ENCODE peak calls at places on chromosome 4, in six cellular contexts. One of them, this sample, is unnamed.

GRCh38 chr4:174154455-174154854 is 129.0 kb downstream of the FBXO8 start:
- DNase-seq in neuronal stem cell: no peak
- DNase-seq in IMR-90: peak; percentile 76
- DNase-seq in stomach: no peak
- DNase-seq in AG04450: peak; percentile 13
- DNase-seq in ovary: peak; percentile 24
- DNase-seq in this sample: no peak

GRCh38 chr4:25536577-25537325 is 118.9 kb upstream of the SLC34A2 start:
- DNase-seq in neuronal stem cell: no peak
- DNase-seq in IMR-90: no peak
- DNase-seq in stomach: no peak
- DNase-seq in AG04450: no peak
- DNase-seq in ovary: no peak
- DNase-seq in this sample: no peak

GRCh38 chr4:98421106-98421505 is 159.9 kb downstream of the RAP1GDS1 start:
- DNase-seq in neuronal stem cell: no peak
- DNase-seq in IMR-90: peak; percentile 77
- DNase-seq in stomach: no peak
- DNase-seq in AG04450: no peak
- DNase-seq in ovary: no peak
- DNase-seq in this sample: no peak

GRCh38 chr4:3294401-3295241 is 1.8 kb downstream of the RGS12 start:
- DNase-seq in neuronal stem cell: no peak
- DNase-seq in IMR-90: no peak
- DNase-seq in stomach: peak; percentile 25
- DNase-seq in AG04450: no peak
- DNase-seq in ovary: no peak
- DNase-seq in this sample: no peak

GRCh38 chr4:11904117-11904535 is 475.4 kb upstream of the HS3ST1 start:
- DNase-seq in neuronal stem cell: no peak
- DNase-seq in IMR-90: no peak
- DNase-seq in stomach: peak; percentile 76
- DNase-seq in AG04450: no peak
- DNase-seq in ovary: peak; percentile 37
- DNase-seq in this sample: peak; percentile 79

GRCh38 chr4:29289118-29289517 is 1431.1 kb upstream of the PCDH7 start:
- DNase-seq in neuronal stem cell: no peak
- DNase-seq in IMR-90: no peak
- DNase-seq in stomach: no peak
- DNase-seq in AG04450: no peak
- DNase-seq in ovary: no peak
- DNase-seq in this sample: no peak

GRCh38 chr4:187215438-187215837 is 491.8 kb upstream of the FAT1 start:
- DNase-seq in neuronal stem cell: no peak
- DNase-seq in IMR-90: no peak
- DNase-seq in stomach: no peak
- DNase-seq in AG04450: no peak
- DNase-seq in ovary: no peak
- DNase-seq in this sample: no peak

GRCh38 chr4:123821861-123822260 is 425.3 kb downstream of the SPRY1 start:
- DNase-seq in neuronal stem cell: no peak
- DNase-seq in IMR-90: peak; percentile 48
- DNase-seq in stomach: no peak
- DNase-seq in AG04450: no peak
- DNase-seq in ovary: no peak
- DNase-seq in this sample: no peak

GRCh38 chr4:110211007-110211769 is 12.8 kb upstream of the ELOVL6 start:
- DNase-seq in neuronal stem cell: no peak
- DNase-seq in IMR-90: peak; percentile 63
- DNase-seq in stomach: no peak
- DNase-seq in AG04450: no peak
- DNase-seq in ovary: no peak
- DNase-seq in this sample: no peak

GRCh38 chr4:176653406-176654220 is 139.1 kb downstream of the VEGFC start:
- DNase-seq in neuronal stem cell: no peak
- DNase-seq in IMR-90: peak; percentile 31
- DNase-seq in stomach: no peak
- DNase-seq in AG04450: no peak
- DNase-seq in ovary: no peak
- DNase-seq in this sample: no peak

GRCh38 chr4:2132438-2132837 is 73.3 kb downstream of the NAT8L start:
- DNase-seq in neuronal stem cell: no peak
- DNase-seq in IMR-90: no peak
- DNase-seq in stomach: no peak
- DNase-seq in AG04450: no peak
- DNase-seq in ovary: no peak
- DNase-seq in this sample: no peak

GRCh38 chr4:177558995-177559394 is 116.8 kb upstream of the AGA start:
- DNase-seq in neuronal stem cell: no peak
- DNase-seq in IMR-90: no peak
- DNase-seq in stomach: no peak
- DNase-seq in AG04450: no peak
- DNase-seq in ovary: no peak
- DNase-seq in this sample: no peak

GRCh38 chr4:41178372-41179085 is 35.8 kb downstream of the APBB2 start:
- DNase-seq in neuronal stem cell: no peak
- DNase-seq in IMR-90: peak; percentile 93
- DNase-seq in stomach: no peak
- DNase-seq in AG04450: no peak
- DNase-seq in ovary: no peak
- DNase-seq in this sample: no peak

GRCh38 chr4:119080721-119081541 is 54.7 kb upstream of the MYOZ2 start:
- DNase-seq in neuronal stem cell: no peak
- DNase-seq in IMR-90: no peak
- DNase-seq in stomach: no peak
- DNase-seq in AG04450: no peak
- DNase-seq in ovary: no peak
- DNase-seq in this sample: no peak

GRCh38 chr4:179307297-179308136 is 1865.3 kb upstream of the AGA start:
- DNase-seq in neuronal stem cell: peak; percentile 33
- DNase-seq in IMR-90: peak; percentile 23
- DNase-seq in stomach: no peak
- DNase-seq in AG04450: peak; percentile 13
- DNase-seq in ovary: no peak
- DNase-seq in this sample: no peak

GRCh38 chr4:60865238-60865637 is 334.9 kb upstream of the ADGRL3 start:
- DNase-seq in neuronal stem cell: no peak
- DNase-seq in IMR-90: no peak
- DNase-seq in stomach: no peak
- DNase-seq in AG04450: no peak
- DNase-seq in ovary: no peak
- DNase-seq in this sample: no peak

GRCh38 chr4:182144621-182145359 is 98.4 kb upstream of the TENM3 start:
- DNase-seq in neuronal stem cell: peak; percentile 36
- DNase-seq in IMR-90: peak; percentile 22
- DNase-seq in stomach: no peak
- DNase-seq in AG04450: no peak
- DNase-seq in ovary: no peak
- DNase-seq in this sample: no peak

GRCh38 chr4:93317571-93317970 is 511.0 kb upstream of the ATOH1 start:
- DNase-seq in neuronal stem cell: no peak
- DNase-seq in IMR-90: no peak
- DNase-seq in stomach: no peak
- DNase-seq in AG04450: no peak
- DNase-seq in ovary: no peak
- DNase-seq in this sample: no peak

GRCh38 chr4:138851626-138852443 is 163.7 kb upstream of the NOCT start:
- DNase-seq in neuronal stem cell: no peak
- DNase-seq in IMR-90: peak; percentile 8
- DNase-seq in stomach: no peak
- DNase-seq in AG04450: no peak
- DNase-seq in ovary: no peak
- DNase-seq in this sample: no peak

GRCh38 chr4:138981930-138982390 is 33.6 kb upstream of the NOCT start:
- DNase-seq in neuronal stem cell: no peak
- DNase-seq in IMR-90: peak; percentile 74
- DNase-seq in stomach: no peak
- DNase-seq in AG04450: peak; percentile 13
- DNase-seq in ovary: peak; percentile 55
- DNase-seq in this sample: peak; percentile 32

GRCh38 chr4:71259305-71259704 is 79.5 kb upstream of the SLC4A4 start:
- DNase-seq in neuronal stem cell: no peak
- DNase-seq in IMR-90: no peak
- DNase-seq in stomach: no peak
- DNase-seq in AG04450: no peak
- DNase-seq in ovary: no peak
- DNase-seq in this sample: peak; percentile 56

GRCh38 chr4:52883183-52883621 is 21.1 kb downstream of the RASL11B start:
- DNase-seq in neuronal stem cell: no peak
- DNase-seq in IMR-90: no peak
- DNase-seq in stomach: no peak
- DNase-seq in AG04450: no peak
- DNase-seq in ovary: no peak
- DNase-seq in this sample: no peak

GRCh38 chr4:98564847-98565246 is 93.6 kb downstream of the TSPAN5 start:
- DNase-seq in neuronal stem cell: no peak
- DNase-seq in IMR-90: no peak
- DNase-seq in stomach: no peak
- DNase-seq in AG04450: no peak
- DNase-seq in ovary: no peak
- DNase-seq in this sample: no peak

GRCh38 chr4:124941267-124941666 is 228.7 kb upstream of the ANKRD50 start:
- DNase-seq in neuronal stem cell: no peak
- DNase-seq in IMR-90: peak; percentile 24
- DNase-seq in stomach: no peak
- DNase-seq in AG04450: no peak
- DNase-seq in ovary: no peak
- DNase-seq in this sample: no peak

GRCh38 chr4:13298655-13299054 is 185.5 kb downstream of the RAB28 start:
- DNase-seq in neuronal stem cell: no peak
- DNase-seq in IMR-90: peak; percentile 17
- DNase-seq in stomach: no peak
- DNase-seq in AG04450: peak; percentile 6
- DNase-seq in ovary: no peak
- DNase-seq in this sample: no peak

GRCh38 chr4:156779774-156780173 is 191.8 kb downstream of the PDGFC start:
- DNase-seq in neuronal stem cell: no peak
- DNase-seq in IMR-90: peak; percentile 95
- DNase-seq in stomach: no peak
- DNase-seq in AG04450: peak; percentile 78
- DNase-seq in ovary: no peak
- DNase-seq in this sample: no peak

DNA sequence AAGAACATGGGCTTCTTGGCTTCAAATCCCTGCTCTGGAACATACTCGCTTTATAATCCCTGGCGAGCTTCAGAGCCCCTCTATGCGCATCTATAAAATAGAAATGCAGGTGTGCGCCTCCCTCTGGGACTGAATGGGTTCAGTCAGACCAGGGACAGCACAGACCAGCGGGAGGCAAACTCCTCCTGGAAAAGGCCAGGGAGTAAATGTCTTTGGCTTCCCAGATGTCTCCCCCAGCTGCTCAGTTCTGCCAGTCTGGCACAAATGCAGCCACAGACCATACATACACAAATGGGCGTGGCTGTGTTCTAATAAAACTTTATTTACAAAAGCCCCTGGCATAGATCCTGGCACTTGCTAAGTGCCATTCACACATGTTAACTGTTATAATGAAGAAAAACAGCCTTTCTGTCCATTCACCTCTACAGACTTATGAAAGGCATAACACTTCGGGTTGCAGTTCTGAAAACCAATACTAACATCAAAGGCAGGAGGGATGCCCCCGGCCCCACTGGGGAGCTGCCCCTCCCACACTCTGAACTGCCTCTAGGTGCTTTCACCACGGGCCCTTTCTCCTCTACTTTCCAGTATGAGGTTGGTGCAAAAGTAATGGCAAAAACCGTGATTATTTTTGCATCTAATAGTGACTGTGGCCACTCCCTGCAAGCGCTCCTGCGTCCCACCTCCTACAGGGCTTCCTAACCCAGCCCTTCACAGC is 4.6 kb downstream of the JAKMIP1 start:
- DNase-seq in neuronal stem cell: no peak
- DNase-seq in IMR-90: no peak
- DNase-seq in stomach: no peak
- DNase-seq in AG04450: no peak
- DNase-seq in ovary: no peak
- DNase-seq in this sample: no peak
- H3K27me3 ChIP-seq in neuronal stem cell: no peaks in the 10 kb centered on the region
- H3K27me3 ChIP-seq in IMR-90: peaks cover 32% of the 10 kb centered on the region
- H3K27me3 ChIP-seq in stomach: peaks cover 44% of the 10 kb centered on the region
- H3K27me3 ChIP-seq in AG04450: peaks cover 16% of the 10 kb centered on the region
- H3K27me3 ChIP-seq in ovary: no peaks in the 10 kb centered on the region
- H3K27me3 ChIP-seq in this sample: peaks cover 47% of the 10 kb centered on the region

DNA sequence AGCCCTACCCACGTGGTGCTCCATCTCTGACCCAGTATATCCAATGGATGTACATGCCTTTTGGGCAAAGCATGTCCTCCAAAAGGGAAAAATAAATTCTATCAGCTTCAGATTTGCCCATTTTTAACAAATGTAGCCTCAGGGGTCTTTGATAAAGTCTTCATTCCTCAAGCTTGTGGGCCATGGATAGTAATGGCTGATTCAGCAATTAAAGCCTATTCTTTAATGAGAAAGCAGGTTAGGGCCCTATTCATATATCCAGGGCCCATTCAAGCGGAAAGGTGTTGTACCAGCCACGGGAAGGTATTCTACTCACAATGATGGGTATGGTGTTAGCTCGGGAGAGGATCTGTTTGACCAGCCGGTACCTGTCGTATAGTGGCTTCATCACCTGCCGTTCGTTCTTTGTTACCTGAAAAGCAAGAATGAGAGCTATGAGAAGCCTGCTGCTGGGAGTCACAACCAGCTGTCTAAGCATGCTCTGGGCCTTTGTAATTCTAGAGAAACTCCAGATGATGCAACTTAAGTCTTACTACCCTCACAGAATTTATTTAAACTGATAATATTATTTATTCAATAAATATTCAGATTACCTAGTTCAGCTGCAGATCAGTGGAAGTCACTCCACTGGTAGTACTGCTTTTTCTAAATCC is 41.2 kb upstream of the NAP1L5 start:
- DNase-seq in neuronal stem cell: no peak
- DNase-seq in IMR-90: peak; percentile 32
- DNase-seq in stomach: no peak
- DNase-seq in AG04450: no peak
- DNase-seq in ovary: no peak
- DNase-seq in this sample: no peak
- H3K27ac ChIP-seq in neuronal stem cell: no peak overlapping the region
- H3K27ac ChIP-seq in IMR-90: no peak overlapping the region
- H3K27ac ChIP-seq in stomach: peak overlapping the region; percentile 78
- H3K27ac ChIP-seq in AG04450: no peak overlapping the region
- H3K27ac ChIP-seq in ovary: no peak overlapping the region
- H3K27ac ChIP-seq in this sample: no peak overlapping the region

DNA sequence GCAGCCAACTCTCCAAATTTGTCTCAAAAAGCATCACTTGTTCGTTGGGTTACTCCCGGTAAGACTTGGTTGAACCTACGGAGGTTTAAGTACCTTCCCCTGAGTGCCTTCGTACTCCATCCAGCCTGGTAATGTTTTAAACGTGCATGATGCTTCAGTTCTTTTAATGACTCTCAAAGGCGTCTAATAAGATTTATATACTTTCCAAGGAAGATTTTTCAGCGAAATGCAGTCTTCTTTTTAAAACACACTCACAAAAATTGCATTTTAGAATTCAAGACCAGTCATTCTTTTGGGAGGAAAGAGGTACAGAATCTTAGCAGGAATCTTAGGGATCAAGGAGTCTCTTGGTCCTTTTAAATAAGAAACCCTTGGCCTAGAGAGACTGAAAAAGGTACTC is 430 bp upstream of the TRPC3 start:
- DNase-seq in neuronal stem cell: no peak
- DNase-seq in IMR-90: no peak
- DNase-seq in stomach: no peak
- DNase-seq in AG04450: no peak
- DNase-seq in ovary: no peak
- DNase-seq in this sample: no peak
- H3K27me3 ChIP-seq in neuronal stem cell: peaks cover 15% of the 10 kb centered on the region
- H3K27me3 ChIP-seq in IMR-90: no peaks in the 10 kb centered on the region
- H3K27me3 ChIP-seq in stomach: peaks cover 28% of the 10 kb centered on the region
- H3K27me3 ChIP-seq in AG04450: no peaks in the 10 kb centered on the region
- H3K27me3 ChIP-seq in ovary: no peaks in the 10 kb centered on the region
- H3K27me3 ChIP-seq in this sample: peaks cover 47% of the 10 kb centered on the region

GRCh38 chr4:184668511-184669114 is 19.1 kb downstream of the PRIMPOL start:
- DNase-seq in neuronal stem cell: no peak
- DNase-seq in IMR-90: peak; percentile 23
- DNase-seq in stomach: no peak
- DNase-seq in AG04450: no peak
- DNase-seq in ovary: no peak
- DNase-seq in this sample: no peak
- H3K27ac ChIP-seq in neuronal stem cell: no peak overlapping the region
- H3K27ac ChIP-seq in IMR-90: no peak overlapping the region
- H3K27ac ChIP-seq in stomach: peak overlapping the region; percentile 42
- H3K27ac ChIP-seq in AG04450: no peak overlapping the region
- H3K27ac ChIP-seq in ovary: no peak overlapping the region
- H3K27ac ChIP-seq in this sample: no peak overlapping the region